ENCODE peak calls at places on chromosomes 3 and 15, in five cellular contexts. V is GM23248, A is AG10803, D is psoas muscle, W is tibial artery. C is an unnamed sample.
A peak's percentile ranks its signal among the peaks of the same experiment; 100 is the strongest.

GRCh38 chr3:128112406-128112968 is 11.1 kb downstream of the RUVBL1 start:
- DNase-seq in D (no peak), V (peak; percentile 94), W (no peak), A (peak; percentile 64), C (peak; percentile 93)

GRCh38 chr15:55056500-55056899 is 140.2 kb downstream of the RSL24D1 start:
- DNase-seq in V (no peak), D (no peak), A (no peak), W (no peak), C (no peak)

GRCh38 chr3:120428904-120429303 is 21.9 kb downstream of the FSTL1 start:
- DNase-seq in A (peak; percentile 83), W (no peak), D (no peak), V (peak; percentile 71), C (peak; percentile 77)

GRCh38 chr15:68353418-68354145 is 76.0 kb downstream of the FEM1B start:
- DNase-seq in V (peak; percentile 45), A (no peak), D (no peak), W (no peak), C (peak; percentile 63)

GRCh38 chr3:40800343-40800742 is 275.6 kb downstream of the ZNF621 start:
- DNase-seq in A (peak; percentile 85), W (peak; percentile 75), D (no peak), V (peak; percentile 77), C (peak; percentile 56)

GRCh38 chr3:24264748-24265158 is 229.9 kb downstream of the THRB start:
- DNase-seq in W (no peak), A (peak; percentile 47), V (peak; percentile 71), D (no peak), C (peak; percentile 65)

GRCh38 chr3:134810052-134810435 is 15.0 kb downstream of the EPHB1 start:
- DNase-seq in W (no peak), D (no peak), A (no peak), V (no peak), C (no peak)

GRCh38 chr3:187799942-187800637 is 54.8 kb upstream of the BCL6 start:
- DNase-seq in D (no peak), A (no peak), W (no peak), V (peak; percentile 19), C (no peak)

GRCh38 chr15:89199734-89200133 is 21.6 kb downstream of the RLBP1 start:
- DNase-seq in W (no peak), V (no peak), D (no peak), A (no peak), C (no peak)

GRCh38 chr3:153043729-153044314 is 118.2 kb upstream of the RAP2B start:
- DNase-seq in D (no peak), V (peak; percentile 81), W (no peak), A (peak; percentile 50), C (peak; percentile 79)

GRCh38 chr3:12658593-12659058 is 5.3 kb downstream of the RAF1 start:
- DNase-seq in W (no peak), V (peak; percentile 93), A (peak; percentile 96), D (no peak), C (peak; percentile 86)

GRCh38 chr15:65069179-65069578 is 1.4 kb upstream of the RASL12 start:
- DNase-seq in V (peak; percentile 97), W (no peak), A (peak; percentile 97), D (no peak), C (peak; percentile 99)

GRCh38 chr3:159763466-159764210 is 225.0 kb upstream of the IL12A start:
- DNase-seq in A (peak; percentile 83), D (peak; percentile 75), V (peak; percentile 94), W (peak; percentile 91), C (peak; percentile 78)

GRCh38 chr3:159765025-159765859 is 223.4 kb upstream of the IL12A start:
- DNase-seq in W (peak; percentile 97), A (peak; percentile 99), D (peak; percentile 84), V (peak; percentile 100), C (peak; percentile 98)

GRCh38 chr3:159762981-159763465 is 225.6 kb upstream of the IL12A start:
- DNase-seq in V (peak; percentile 95), A (peak; percentile 92), D (peak; percentile 76), W (peak; percentile 93), C (peak; percentile 83)

GRCh38 chr3:159765860-159766294 is 222.8 kb upstream of the IL12A start:
- DNase-seq in V (peak; percentile 15), W (peak; percentile 78), A (no peak), D (no peak), C (no peak)

GRCh38 chr3:159764211-159765024 is 224.2 kb upstream of the IL12A start:
- DNase-seq in D (peak; percentile 70), V (peak; percentile 92), A (peak; percentile 86), W (peak; percentile 87), C (peak; percentile 75)
- H3K4me3 ChIP-seq in D (peak overlapping the region; percentile 82), V (peak overlapping the region; percentile 89), A (peak overlapping the region; percentile 85), W (peak overlapping the region; percentile 90), C (peak overlapping the region; percentile 70)

GRCh38 chr15:101126618-101127502 is 125.0 kb downstream of the CHSY1 start:
- DNase-seq in W (no peak), A (peak; percentile 85), D (no peak), V (peak; percentile 80), C (peak; percentile 77)

GRCh38 chr15:101128696-101129095 is 123.2 kb downstream of the CHSY1 start:
- DNase-seq in W (no peak), A (no peak), V (no peak), D (no peak), C (no peak)

GRCh38 chr15:101128191-101128590 is 123.7 kb downstream of the CHSY1 start:
- DNase-seq in D (no peak), W (no peak), A (peak; percentile 98), V (peak; percentile 91), C (peak; percentile 97)

GRCh38 chr15:101129851-101130250 is 122.0 kb downstream of the CHSY1 start:
- DNase-seq in A (no peak), W (no peak), D (no peak), V (no peak), C (no peak)

DNA sequence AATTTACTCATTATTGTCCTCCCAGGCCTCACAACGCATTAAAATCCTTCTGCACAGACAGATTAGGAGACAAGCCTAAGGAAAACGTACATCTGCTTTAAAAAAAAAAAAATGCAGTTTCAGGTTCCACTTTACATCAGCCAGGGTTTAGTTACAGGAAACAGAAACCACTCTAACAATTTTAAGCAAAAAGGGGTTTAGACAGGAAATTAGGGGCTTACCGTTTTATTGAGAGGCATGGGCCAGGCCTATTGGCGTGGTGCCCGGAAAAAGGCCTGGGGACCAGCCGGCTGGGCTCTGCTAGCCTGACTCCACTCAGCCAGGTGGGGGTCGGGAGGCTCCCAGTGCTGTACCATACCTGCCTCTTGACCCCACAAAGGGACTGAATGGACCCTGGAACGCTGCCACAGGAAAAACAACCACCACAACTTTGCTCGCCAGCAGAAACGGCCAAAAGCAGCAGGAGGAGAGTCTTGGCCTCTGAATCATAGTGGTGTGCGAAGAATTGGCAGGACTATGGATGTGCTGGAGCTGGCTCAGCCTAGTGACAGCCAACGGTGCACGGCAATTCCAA is 124.3 kb downstream of the CHSY1 start:
- DNase-seq in V (peak; percentile 96), A (peak; percentile 96), W (peak; percentile 96), D (peak; percentile 85), C (peak; percentile 99)
- H3K4me3 ChIP-seq in V (peak overlapping the region; percentile 36), A (no peak overlapping the region), W (no peak overlapping the region), D (no peak overlapping the region), C (peak overlapping the region; percentile 31)

GRCh38 chr3:101676765-101677435 is at the start of gene ZBTB11:
- DNase-seq in W (peak; percentile 100), A (peak; percentile 100), D (peak; percentile 100), V (peak; percentile 99), C (peak; percentile 100)

GRCh38 chr3:101676219-101676764 is 640 bp downstream of the ZBTB11 start:
- DNase-seq in V (peak; percentile 98), D (peak; percentile 98), W (peak; percentile 98), A (peak; percentile 95), C (peak; percentile 92)

GRCh38 chr3:101680466-101680865 is 3.5 kb upstream of the ZBTB11 start:
- DNase-seq in D (no peak), V (no peak), A (no peak), W (no peak), C (no peak)

GRCh38 chr3:101675709-101676218 is 1.2 kb downstream of the ZBTB11 start:
- DNase-seq in V (no peak), D (peak; percentile 69), A (no peak), W (no peak), C (no peak)

GRCh38 chr3:101677436-101678286 is 729 bp upstream of the ZBTB11 start:
- DNase-seq in V (no peak), D (peak; percentile 62), A (no peak), W (peak; percentile 70), C (no peak)
- H3K4me3 ChIP-seq in V (peak overlapping the region; percentile 78), D (peak overlapping the region; percentile 84), A (peak overlapping the region; percentile 51), W (peak overlapping the region; percentile 67), C (peak overlapping the region; percentile 53)

GRCh38 chr3:26312826-26313225 is 309.7 kb upstream of the LRRC3B start:
- DNase-seq in D (no peak), A (no peak), W (no peak), V (no peak), C (no peak)
- H3K4me3 ChIP-seq in D (no peak overlapping the region), A (no peak overlapping the region), W (no peak overlapping the region), V (no peak overlapping the region), C (no peak overlapping the region)

GRCh38 chr15:44492040-44492439 is 44.9 kb upstream of the EIF3J start:
- DNase-seq in W (no peak), V (no peak), D (no peak), A (no peak), C (no peak)
- H3K4me3 ChIP-seq in W (no peak overlapping the region), V (no peak overlapping the region), D (no peak overlapping the region), A (no peak overlapping the region), C (no peak overlapping the region)

DNA sequence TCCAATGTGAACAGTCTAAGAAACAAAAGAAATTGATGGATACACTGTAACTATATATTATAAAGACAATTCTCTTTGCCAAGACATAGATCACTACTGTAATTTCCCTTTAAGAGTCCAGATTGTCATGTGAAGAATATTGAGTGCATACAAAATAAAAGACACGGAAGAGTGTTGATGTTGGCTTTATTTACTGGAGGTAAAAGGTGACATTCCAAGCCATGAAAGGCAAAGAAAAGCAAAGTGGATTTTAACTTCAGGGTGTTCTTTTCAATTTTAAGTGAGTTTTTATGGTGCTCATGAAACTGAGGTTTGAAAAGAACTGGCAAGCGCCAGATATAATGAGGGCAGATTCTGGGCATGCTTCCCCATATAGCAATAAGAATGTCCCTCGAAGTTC is 529.3 kb downstream of the MECOM start:
- DNase-seq in W (no peak), A (no peak), V (no peak), D (no peak), C (no peak)
- H3K4me3 ChIP-seq in W (no peak overlapping the region), A (no peak overlapping the region), V (no peak overlapping the region), D (no peak overlapping the region), C (no peak overlapping the region)

C was measured in fibroblast of the aortic adventitia.